ENCODE peak calls at places on chromosome 6, in seven cellular contexts. H is left ventricle myocardium inferior; E is cardiac muscle cell; L is CD8-positive, alpha-beta T cell; G is lower lobe of right lung; Q is PC-9; Y is esophagus squamous epithelium. U is an unnamed sample. For H3K27me3 and H3K4me1, the result is how much of the 10 kb centered on the place peaks cover.

GRCh38 chr6:166633732-166634535 is 6.9 kb upstream of the RPS6KA2 start:
- DNase-seq in H (peak), E (no peak), L (no peak), G (peak), Q (no peak), Y (no peak), U (no peak)

GRCh38 chr6:31738048-31738979 is 1.5 kb upstream of the MSH5 start:
- DNase-seq in H (no peak), E (peak), L (peak), G (peak), Q (peak), Y (no peak), U (peak)

GRCh38 chr6:25388776-25389175 is 109.6 kb downstream of the CARMIL1 start:
- DNase-seq in H (no peak), E (no peak), L (no peak), G (no peak), Q (no peak), Y (no peak), U (no peak)

GRCh38 chr6:106098383-106099234 is 12.5 kb downstream of the PRDM1 start:
- DNase-seq in H (no peak), E (peak), L (peak), G (peak), Q (peak), Y (no peak), U (peak)

GRCh38 chr6:168526841-168527281 is 85.9 kb downstream of the SMOC2 start:
- DNase-seq in H (peak), E (peak), L (no peak), G (no peak), Q (no peak), Y (no peak), U (no peak)

GRCh38 chr6:1600764-1601615 is 8.7 kb upstream of the FOXC1 start:
- DNase-seq in H (no peak), E (no peak), L (no peak), G (no peak), Q (no peak), Y (no peak), U (no peak)

GRCh38 chr6:125513978-125514377 is 212.2 kb upstream of the HDDC2 start:
- DNase-seq in H (no peak), E (no peak), L (no peak), G (no peak), Q (no peak), Y (no peak), U (no peak)

GRCh38 chr6:89485320-89485719 is 52.4 kb downstream of the ANKRD6 start:
- DNase-seq in H (no peak), E (no peak), L (no peak), G (no peak), Q (no peak), Y (no peak), U (no peak)

GRCh38 chr6:170553686-170554085 is 483 bp upstream of the TBP start:
- DNase-seq in H (no peak), E (peak), L (no peak), G (no peak), Q (peak), Y (no peak), U (no peak)

GRCh38 chr6:154868143-154868594 is 126.9 kb upstream of the TIAM2 start:
- DNase-seq in H (no peak), E (peak), L (no peak), G (no peak), Q (peak), Y (no peak), U (peak)

GRCh38 chr6:30889138-30889885 is 5.0 kb downstream of the DDR1 start:
- DNase-seq in H (no peak), E (no peak), L (no peak), G (no peak), Q (no peak), Y (no peak), U (no peak)

GRCh38 chr6:41736207-41736710 is 851 bp upstream of the TFEB start:
- DNase-seq in H (no peak), E (peak), L (no peak), G (peak), Q (no peak), Y (no peak), U (no peak)

GRCh38 chr6:111361648-111362047 is 121.4 kb downstream of the REV3L start:
- DNase-seq in H (no peak), E (peak), L (no peak), G (peak), Q (no peak), Y (no peak), U (no peak)

GRCh38 chr6:124090491-124090890 is 286.8 kb downstream of the NKAIN2 start:
- DNase-seq in H (no peak), E (no peak), L (no peak), G (no peak), Q (no peak), Y (no peak), U (no peak)

GRCh38 chr6:129697788-129698187 is 12.2 kb downstream of the ARHGAP18 start:
- DNase-seq in H (no peak), E (no peak), L (no peak), G (no peak), Q (no peak), Y (no peak), U (no peak)

GRCh38 chr6:166900130-166900708 is 56.1 kb downstream of the RNASET2 start:
- DNase-seq in H (no peak), E (no peak), L (no peak), G (no peak), Q (no peak), Y (no peak), U (no peak)

DNA sequence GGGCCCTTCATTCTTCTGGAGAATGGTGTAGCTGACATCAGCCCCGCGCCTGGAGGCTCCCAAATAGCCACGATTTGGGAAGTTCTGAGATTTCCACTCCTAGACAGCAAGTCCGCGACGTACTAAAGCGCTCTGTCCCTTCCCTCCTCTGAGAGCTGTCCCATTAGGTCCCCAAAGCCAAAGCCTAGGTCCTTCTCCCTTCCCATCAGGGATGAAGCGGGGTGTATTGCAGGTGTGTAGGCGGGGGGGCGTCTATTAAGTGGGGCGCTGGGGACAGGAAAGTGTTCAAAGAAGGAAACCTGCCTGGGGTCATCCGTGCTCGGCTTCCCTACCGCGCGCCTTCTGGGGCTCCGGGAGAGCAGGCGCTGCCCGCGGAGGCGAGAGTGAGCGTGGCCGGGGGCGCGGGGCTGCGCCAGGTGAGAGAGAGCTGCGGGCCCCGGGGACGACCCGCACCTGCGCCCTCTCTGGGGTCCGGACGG is 595 bp downstream of the MOXD1 start:
- DNase-seq in H (no peak), E (no peak), L (no peak), G (no peak), Q (no peak), Y (no peak), U (no peak)
- H3K27me3 ChIP-seq in H (half or more), E (half or more), L (under half), G (under half), Q (under half), Y (under half), U (under half)

GRCh38 chr6:33411632-33412005 is 805 bp downstream of the PHF1 start:
- DNase-seq in H (no peak), E (no peak), L (no peak), G (no peak), Q (no peak), Y (no peak), U (no peak)
- H3K4me1 ChIP-seq in H (half or more), E (under half), L (half or more), G (under half), Q (under half), Y (half or more), U (half or more)

GRCh38 chr6:143742070-143742954 is 64.5 kb downstream of the PHACTR2 start:
- DNase-seq in H (no peak), E (no peak), L (no peak), G (no peak), Q (no peak), Y (no peak), U (no peak)
- H3K27me3 ChIP-seq in H (under half), E (under half), L (under half), G (under half), Q (under half), Y (under half), U (under half)

DNA sequence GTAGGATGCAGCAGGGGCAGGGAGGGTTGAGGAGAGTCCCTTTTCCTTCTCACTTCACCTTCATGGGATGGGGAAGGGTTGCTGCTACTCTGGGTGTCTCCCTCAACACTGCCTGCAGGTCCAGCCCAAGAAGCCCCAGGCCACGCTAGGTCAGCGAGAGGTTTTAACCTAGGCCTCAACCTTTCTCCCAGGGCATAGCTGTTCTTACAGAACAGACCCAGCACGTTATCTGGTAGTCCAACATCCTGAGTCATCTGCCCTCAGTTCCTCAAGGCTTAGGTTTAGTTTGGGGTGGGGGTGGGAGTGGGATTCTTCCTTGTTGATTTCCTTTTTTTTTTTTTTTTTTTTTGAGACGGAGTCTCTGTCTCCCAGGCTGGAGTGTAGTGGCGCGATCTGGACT is 15.8 kb downstream of the LRRC73 start:
- DNase-seq in H (no peak), E (no peak), L (no peak), G (no peak), Q (no peak), Y (no peak), U (no peak)
- H3K4me1 ChIP-seq in H (under half), E (under half), L (under half), G (under half), Q (under half), Y (under half), U (under half)

U was measured in CD4-positive, CD25-positive, alpha-beta regulatory T cell.